ENCODE peak calls at places on chromosome 10, in seven cellular contexts. Q is uterus, B is mucosa of descending colon, L is GM23338, Z is cardiac muscle cell, G is left ventricle myocardium inferior, U is Panc1. O is an unnamed sample. For H3K36me3, the result is how much of the 10 kb centered on the place peaks cover.

GRCh38 chr10:56551037-56551436 is 190.0 kb upstream of the ZWINT start:
- DNase-seq in B (no peak), Z (no peak), Q (no peak), U (no peak), L (no peak), G (no peak), O (no peak)

GRCh38 chr10:101597036-101597435 is 8.9 kb downstream of the DPCD start:
- DNase-seq in Z (no peak), Q (no peak), B (no peak), G (no peak), L (no peak), U (no peak), O (no peak)

GRCh38 chr10:9097206-9097990 is 1042.9 kb downstream of the GATA3 start:
- DNase-seq in Z (no peak), Q (no peak), B (no peak), G (no peak), L (peak), U (no peak), O (no peak)

GRCh38 chr10:14904316-14904732 is 25.7 kb downstream of the SUV39H2 start:
- DNase-seq in Z (peak), G (no peak), Q (no peak), U (peak), B (no peak), L (peak), O (no peak)

GRCh38 chr10:118835682-118836326 is 81.0 kb upstream of the CACUL1 start:
- DNase-seq in Z (no peak), L (no peak), Q (peak), B (peak), U (no peak), G (no peak), O (no peak)

GRCh38 chr10:89744021-89744420 is 42.6 kb downstream of the KIF20B start:
- DNase-seq in U (no peak), G (no peak), Z (peak), Q (no peak), B (no peak), L (no peak), O (no peak)

GRCh38 chr10:69839696-69840345 is 38.1 kb downstream of the COL13A1 start:
- DNase-seq in L (no peak), Q (no peak), Z (peak), U (no peak), G (no peak), B (no peak), O (no peak)

GRCh38 chr10:103078676-103079075 is 114.4 kb downstream of the NT5C2 start:
- DNase-seq in U (no peak), B (no peak), Z (no peak), Q (no peak), G (no peak), L (no peak), O (no peak)

GRCh38 chr10:24518981-24519597 is 204.6 kb downstream of the ARHGAP21 start:
- DNase-seq in U (peak), Z (peak), B (no peak), Q (peak), L (peak), G (peak), O (no peak)

GRCh38 chr10:132539894-132540293 is 2.3 kb downstream of the INPP5A start:
- DNase-seq in G (no peak), Z (peak), L (no peak), U (no peak), B (no peak), Q (no peak), O (no peak)

GRCh38 chr10:49161411-49161997 is 26.7 kb downstream of the TMEM273 start:
- DNase-seq in Z (peak), U (no peak), Q (no peak), L (peak), B (no peak), G (no peak), O (no peak)

GRCh38 chr10:90939648-90940047 is 18.8 kb upstream of the ANKRD1 start:
- DNase-seq in B (no peak), Z (no peak), U (no peak), G (no peak), L (no peak), Q (no peak), O (no peak)

GRCh38 chr10:116909307-116909706 is 60.0 kb downstream of the ENO4 start:
- DNase-seq in L (no peak), G (no peak), Q (no peak), B (no peak), U (no peak), Z (no peak), O (no peak)

GRCh38 chr10:49831352-49832040 is 69.4 kb upstream of the OGDHL start:
- DNase-seq in Q (peak), Z (peak), L (peak), B (no peak), U (no peak), G (no peak), O (peak)

GRCh38 chr10:118798186-118798811 is 43.5 kb upstream of the CACUL1 start:
- DNase-seq in G (no peak), B (no peak), L (no peak), Q (peak), U (no peak), Z (peak), O (no peak)

GRCh38 chr10:26172126-26172525 is 44.4 kb upstream of the GAD2 start:
- DNase-seq in G (no peak), U (no peak), L (peak), Z (no peak), Q (no peak), B (no peak), O (no peak)

GRCh38 chr10:33935350-33935749 is 600.9 kb upstream of the NRP1 start:
- DNase-seq in L (no peak), U (no peak), Q (no peak), G (no peak), Z (no peak), B (no peak), O (no peak)

GRCh38 chr10:33927347-33927746 is 592.9 kb upstream of the NRP1 start:
- DNase-seq in Z (peak), B (no peak), L (no peak), Q (no peak), G (no peak), U (no peak), O (no peak)

GRCh38 chr10:33930079-33930478 is 595.6 kb upstream of the NRP1 start:
- DNase-seq in Q (no peak), L (no peak), U (no peak), G (no peak), B (no peak), Z (no peak), O (no peak)
- TF ChIP-seq CTCF in Q (no peak), L (no peak), U (no peak), G (no peak), B (no peak), Z (no peak), O (no peak)

DNA sequence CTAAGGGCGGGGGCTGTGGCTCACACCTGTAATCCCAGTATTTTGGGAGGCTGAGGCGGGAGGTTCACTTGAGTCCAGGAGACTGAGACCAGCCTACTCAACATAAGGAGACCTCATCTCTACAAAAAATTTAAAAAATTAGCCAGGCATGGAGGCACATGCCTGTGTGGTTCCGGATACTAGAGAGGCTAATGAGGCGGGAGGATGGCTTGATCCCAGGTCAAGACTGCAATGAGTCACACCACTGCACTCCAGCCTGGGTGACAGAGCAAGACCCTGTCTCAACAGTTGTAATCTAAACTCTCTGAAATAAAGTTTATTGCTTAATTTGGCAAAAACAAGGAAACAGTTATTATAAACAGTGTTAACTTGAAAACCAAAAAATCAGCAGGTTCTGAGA is 123.3 kb downstream of the USP6NL start:
- DNase-seq in B (no peak), U (no peak), Q (no peak), G (no peak), Z (peak), L (no peak), O (no peak)
- H3K36me3 ChIP-seq in B (under half), U (under half), Q (under half), G (under half), Z (under half), L (under half), O (under half)

DNA sequence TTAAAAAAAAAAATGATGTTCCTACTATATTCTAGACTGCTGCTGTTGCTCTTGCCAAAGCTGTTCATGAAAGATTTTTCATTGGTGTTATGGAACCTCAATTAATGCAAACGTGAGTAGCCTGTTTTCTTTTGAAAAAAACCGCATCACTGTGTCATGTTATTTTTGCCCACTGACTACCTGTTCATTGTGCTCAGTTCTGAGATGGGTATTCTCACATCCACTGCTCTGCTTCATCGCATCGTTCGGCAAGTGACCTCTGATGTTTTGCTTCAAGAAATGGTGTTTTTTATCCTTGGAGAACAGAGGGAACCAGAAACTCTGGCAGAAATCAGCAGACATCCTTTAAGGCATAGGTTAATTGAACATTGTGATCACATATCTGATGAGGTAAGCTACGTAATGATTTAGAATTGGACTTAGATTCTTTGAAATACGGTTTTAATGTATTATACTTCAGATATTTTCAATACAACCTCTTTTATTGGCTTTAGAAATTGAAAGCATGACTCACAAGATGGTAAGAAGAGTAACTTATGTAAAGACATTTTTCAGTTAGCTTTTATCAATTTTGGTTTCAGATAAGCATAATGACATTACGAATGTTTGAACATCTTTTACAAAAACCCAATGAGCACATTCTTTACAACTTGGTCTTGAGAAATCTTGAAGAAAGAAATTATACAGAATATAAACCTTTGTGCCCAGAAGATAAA is 24.6 kb downstream of the FHIP2A start:
- DNase-seq in Z (no peak), Q (no peak), G (no peak), B (no peak), L (no peak), U (no peak), O (no peak)
- TF ChIP-seq CTCF in Z (no peak), Q (no peak), G (no peak), B (no peak), L (no peak), U (no peak), O (no peak)

GRCh38 chr10:13608246-13608853 is 21.6 kb downstream of the PRPF18 start:
- DNase-seq in L (peak), Q (no peak), Z (no peak), U (no peak), B (no peak), G (no peak), O (peak)
- H3K36me3 ChIP-seq in L (under half), Q (under half), Z (under half), U (under half), B (under half), G (half or more), O (under half)

GRCh38 chr10:61835069-61835908 is 66.2 kb upstream of the ARID5B start:
- DNase-seq in L (peak), G (no peak), U (no peak), Z (peak), B (no peak), Q (peak), O (peak)
- TF ChIP-seq CTCF in L (peak), G (peak), U (peak), Z (peak), B (peak), Q (peak), O (peak)

GRCh38 chr10:95648138-95648537 is 8.4 kb downstream of the ALDH18A1 start:
- DNase-seq in L (no peak), Q (no peak), U (no peak), Z (no peak), G (no peak), B (no peak), O (no peak)
- H3K36me3 ChIP-seq in L (under half), Q (under half), U (under half), Z (under half), G (under half), B (under half), O (under half)

GRCh38 chr10:42866115-42866995 is 83.8 kb downstream of the BMS1 start:
- DNase-seq in Q (peak), G (peak), U (no peak), L (peak), B (peak), Z (peak), O (no peak)
- TF ChIP-seq CTCF in Q (peak), G (peak), U (peak), L (peak), B (peak), Z (peak), O (peak)